ENCODE peak calls at places on chromosome 1, in six cellular contexts. F is IMR-90, Y is adrenal gland, S is HCT116, B is GM12878, K is heart left ventricle. H is an unnamed sample.

GRCh38 chr1:211601159-211601558 is 22.2 kb upstream of the SLC30A1 start:
- DNase-seq in F (no peak), Y (no peak), S (no peak), B (no peak), K (no peak), H (no peak)

GRCh38 chr1:58861510-58861909 is 77.7 kb upstream of the JUN start:
- DNase-seq in F (peak), Y (no peak), S (no peak), B (no peak), K (no peak), H (no peak)

GRCh38 chr1:110635434-110635833 is 29.3 kb upstream of the KCNA2 start:
- DNase-seq in F (no peak), Y (no peak), S (no peak), B (no peak), K (no peak), H (no peak)

GRCh38 chr1:85495556-85495955 is 30.6 kb upstream of the DDAH1 start:
- DNase-seq in F (peak), Y (no peak), S (peak), B (no peak), K (no peak), H (no peak)

GRCh38 chr1:225881081-225882007 is 836 bp downstream of the TMEM63A start:
- DNase-seq in F (peak), Y (peak), S (no peak), B (no peak), K (peak), H (peak)

GRCh38 chr1:158286966-158287365 is 2.8 kb upstream of the CD1C start:
- DNase-seq in F (no peak), Y (no peak), S (no peak), B (peak), K (no peak), H (no peak)

GRCh38 chr1:85611856-85612255 is 31.3 kb downstream of the CCN1 start:
- DNase-seq in F (peak), Y (no peak), S (peak), B (no peak), K (peak), H (peak)

GRCh38 chr1:12009318-12010001 is 9.8 kb upstream of the MIIP start:
- DNase-seq in F (no peak), Y (no peak), S (no peak), B (no peak), K (no peak), H (no peak)

GRCh38 chr1:11338351-11338809 is 65.4 kb downstream of the UBIAD1 start:
- DNase-seq in F (no peak), Y (no peak), S (no peak), B (no peak), K (no peak), H (no peak)

GRCh38 chr1:109864063-109864822 is 46.4 kb upstream of the CSF1 start:
- DNase-seq in F (peak), Y (no peak), S (no peak), B (no peak), K (no peak), H (no peak)

GRCh38 chr1:36183309-36183856 is 27.4 kb downstream of the MAP7D1 start:
- DNase-seq in F (no peak), Y (no peak), S (no peak), B (no peak), K (no peak), H (no peak)
- TF ChIP-seq POLR2A in F (no peak), Y (no peak), S (no peak), B (no peak), K (no peak), H (no peak)

GRCh38 chr1:155607708-155608107 is 2.3 kb upstream of the MSTO1 start:
- DNase-seq in F (peak), Y (no peak), S (no peak), B (no peak), K (no peak), H (no peak)

GRCh38 chr1:155608888-155609225 is 1.2 kb upstream of the MSTO1 start:
- DNase-seq in F (no peak), Y (no peak), S (no peak), B (no peak), K (no peak), H (no peak)

GRCh38 chr1:155609515-155610256 is at the start of gene MSTO1:
- DNase-seq in F (peak), Y (peak), S (peak), B (peak), K (peak), H (peak)
- TF ChIP-seq POLR2A in F (peak), Y (peak), S (peak), B (peak), K (no peak), H (peak)

GRCh38 chr1:60950431-60951068 is 131.8 kb upstream of the NFIA start:
- DNase-seq in F (no peak), Y (no peak), S (no peak), B (no peak), K (no peak), H (no peak)
- TF ChIP-seq POLR2A in F (no peak), Y (no peak), S (no peak), B (no peak), K (no peak), H (no peak)

GRCh38 chr1:241525026-241525425 is 5.5 kb upstream of the FH start:
- DNase-seq in F (no peak), Y (no peak), S (no peak), B (no peak), K (no peak), H (no peak)

GRCh38 chr1:241520080-241520465 is 518 bp upstream of the FH start:
- DNase-seq in F (no peak), Y (no peak), S (no peak), B (no peak), K (no peak), H (no peak)

GRCh38 chr1:241521718-241522117 is 2.2 kb upstream of the FH start:
- DNase-seq in F (no peak), Y (no peak), S (no peak), B (no peak), K (no peak), H (peak)

GRCh38 chr1:241518447-241519307 is 878 bp downstream of the FH start:
- DNase-seq in F (peak), Y (no peak), S (no peak), B (no peak), K (peak), H (peak)

GRCh38 chr1:241519308-241520079 is at the start of gene FH:
- DNase-seq in F (peak), Y (peak), S (peak), B (peak), K (peak), H (peak)
- TF ChIP-seq POLR2A in F (peak), Y (peak), S (peak), B (peak), K (no peak), H (peak)

GRCh38 chr1:160099716-160100375 is 1.4 kb upstream of the IGSF8 start:
- DNase-seq in F (no peak), Y (no peak), S (no peak), B (no peak), K (no peak), H (no peak)

GRCh38 chr1:160098852-160099647 is 631 bp upstream of the IGSF8 start:
- DNase-seq in F (peak), Y (peak), S (peak), B (peak), K (peak), H (peak)

GRCh38 chr1:160096491-160097116 is 1.8 kb downstream of the IGSF8 start:
- DNase-seq in F (peak), Y (peak), S (no peak), B (no peak), K (no peak), H (no peak)

GRCh38 chr1:160097196-160097910 is 1.1 kb downstream of the IGSF8 start:
- DNase-seq in F (no peak), Y (no peak), S (no peak), B (no peak), K (no peak), H (no peak)

DNA sequence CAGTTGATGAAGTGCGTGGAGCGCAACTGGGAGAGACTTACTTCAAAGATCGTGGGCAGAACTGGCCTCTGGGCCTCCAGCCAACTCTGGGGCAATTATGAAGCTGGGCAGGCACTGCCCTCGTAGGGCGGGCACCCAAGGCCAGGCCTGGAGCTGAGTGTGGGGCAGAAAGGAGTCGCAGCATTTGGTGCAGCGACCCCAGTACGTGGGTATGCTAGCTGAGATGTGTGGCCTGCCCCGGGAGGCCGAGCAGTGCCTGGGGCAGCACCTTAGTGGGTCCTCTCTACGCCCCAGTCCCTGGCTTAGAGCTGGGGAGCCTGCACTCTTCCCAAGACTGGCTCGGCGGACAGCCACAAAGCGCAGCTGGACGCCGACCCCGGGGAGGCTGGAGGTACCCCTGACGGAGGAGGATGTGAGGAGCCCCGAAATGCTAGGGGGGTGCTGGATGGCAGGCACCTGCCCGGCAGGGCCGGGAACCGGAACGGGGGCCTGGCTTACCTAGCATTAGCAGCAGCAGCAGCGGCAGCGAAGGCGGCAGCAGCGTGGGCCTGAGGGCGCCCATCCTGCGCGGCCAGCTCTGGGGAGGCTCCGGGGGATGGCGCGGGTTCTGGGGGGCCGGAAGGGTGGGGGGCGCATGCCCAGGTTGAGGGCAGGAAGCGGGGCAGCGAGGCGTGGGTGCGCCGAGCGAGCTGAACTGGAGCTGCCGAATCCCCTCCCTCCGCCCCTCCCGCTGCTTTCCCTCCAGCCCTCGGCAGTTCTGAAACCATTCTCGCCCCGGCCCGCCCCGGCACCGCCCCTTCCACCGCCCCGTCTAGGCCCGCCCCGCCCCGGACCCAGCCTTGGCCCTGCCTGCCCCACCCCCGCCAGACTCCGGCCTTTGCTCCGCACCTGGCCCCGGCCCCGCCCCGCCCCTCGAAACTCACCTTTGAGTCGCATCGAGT is at the start of gene IGSF8:
- DNase-seq in F (peak), Y (peak), S (peak), B (peak), K (peak), H (peak)
- TF ChIP-seq POLR2A in F (no peak), Y (peak), S (no peak), B (peak), K (no peak), H (peak)

GRCh38 chr1:159945483-159946241 is at the start of gene IGSF9:
- DNase-seq in F (peak), Y (peak), S (peak), B (no peak), K (peak), H (peak)
- TF ChIP-seq POLR2A in F (no peak), Y (no peak), S (peak), B (no peak), K (no peak), H (no peak)